ENCODE peak calls at places on chromosomes 12 and 14, in five cellular contexts. T is RKO; V is activated naive CD4-positive, alpha-beta T cell; P is GM13976; E is fibroblast of pulmonary artery. Z is an unnamed sample.
A peak's percentile ranks its signal among the peaks of the same experiment; 100 is the strongest.

GRCh38 chr14:72714094-72714493 is 179.8 kb downstream of the DPF3 start:
- DNase-seq in T (no peak), V (no peak), P (peak; percentile 72), E (no peak), Z (no peak)

GRCh38 chr14:88189040-88189839 is 133.8 kb downstream of the KCNK10 start:
- DNase-seq in T (peak; percentile 73), V (no peak), P (peak; percentile 68), E (peak; percentile 95), Z (peak; percentile 93)

GRCh38 chr12:68240079-68240478 is 13.3 kb downstream of the IL22 start:
- DNase-seq in T (peak; percentile 20), V (no peak), P (no peak), E (peak; percentile 81), Z (no peak)

GRCh38 chr14:84465890-84466289 is 1064.1 kb upstream of the FLRT2 start:
- DNase-seq in T (no peak), V (no peak), P (no peak), E (no peak), Z (no peak)

GRCh38 chr12:96427269-96427729 is 27.1 kb upstream of the CDK17 start:
- DNase-seq in T (peak; percentile 100), V (no peak), P (no peak), E (peak; percentile 100), Z (peak; percentile 74)

GRCh38 chr12:59149995-59150642 is 229.8 kb upstream of the LRIG3 start:
- DNase-seq in T (peak; percentile 90), V (no peak), P (peak; percentile 16), E (peak; percentile 91), Z (peak; percentile 96)

GRCh38 chr14:20477211-20477876 is 8.1 kb downstream of the PNP start:
- DNase-seq in T (no peak), V (no peak), P (no peak), E (peak; percentile 85), Z (no peak)

GRCh38 chr12:105330938-105331804 is 680 bp downstream of the C12orf75 start:
- DNase-seq in T (peak; percentile 47), V (no peak), P (peak; percentile 52), E (no peak), Z (peak; percentile 47)

GRCh38 chr12:57657744-57658143 is 24.7 kb upstream of the B4GALNT1 start:
- DNase-seq in T (no peak), V (no peak), P (no peak), E (peak; percentile 69), Z (no peak)

GRCh38 chr12:3236345-3237153 is 159.4 kb downstream of the TSPAN9 start:
- DNase-seq in T (peak; percentile 51), V (no peak), P (no peak), E (peak; percentile 57), Z (peak; percentile 63)

GRCh38 chr14:32426596-32427408 is 97.7 kb downstream of the AKAP6 start:
- DNase-seq in T (no peak), V (no peak), P (no peak), E (no peak), Z (peak; percentile 85)

GRCh38 chr12:12896261-12896660 is 4.9 kb downstream of the GPRC5A start:
- DNase-seq in T (peak; percentile 79), V (no peak), P (no peak), E (peak; percentile 71), Z (no peak)

GRCh38 chr14:75441731-75442130 is 13.9 kb downstream of the JDP2 start:
- DNase-seq in T (no peak), V (no peak), P (no peak), E (no peak), Z (no peak)

GRCh38 chr12:6092784-6093722 is 31.4 kb downstream of the VWF start:
- DNase-seq in T (peak; percentile 92), V (no peak), P (no peak), E (peak; percentile 89), Z (no peak)

GRCh38 chr12:51887476-51888315 is at the start of gene ANKRD33:
- DNase-seq in T (no peak), V (no peak), P (no peak), E (no peak), Z (peak; percentile 99)

GRCh38 chr14:23605931-23606585 is 27.5 kb upstream of the JPH4 start:
- DNase-seq in T (no peak), V (no peak), P (peak; percentile 73), E (no peak), Z (no peak)

GRCh38 chr14:50023671-50024490 is 92.5 kb downstream of the VCPKMT start:
- DNase-seq in T (no peak), V (no peak), P (no peak), E (peak; percentile 65), Z (no peak)

GRCh38 chr12:95083938-95084337 is 10.5 kb upstream of the NR2C1 start:
- DNase-seq in T (no peak), V (no peak), P (no peak), E (peak; percentile 85), Z (peak; percentile 8)

GRCh38 chr14:76045773-76046172 is 60.2 kb downstream of the IFT43 start:
- DNase-seq in T (no peak), V (no peak), P (no peak), E (no peak), Z (no peak)

GRCh38 chr14:69499436-69499835 is 14.9 kb downstream of the PLEKHD1 start:
- DNase-seq in T (no peak), V (no peak), P (no peak), E (no peak), Z (no peak)

GRCh38 chr14:77406718-77407117 is 16.6 kb downstream of the NOXRED1 start:
- DNase-seq in T (no peak), V (no peak), P (no peak), E (peak; percentile 88), Z (no peak)

GRCh38 chr12:55385911-55386310 is 14.4 kb upstream of the OR6C65 start:
- DNase-seq in T (no peak), V (no peak), P (no peak), E (no peak), Z (no peak)

GRCh38 chr12:53481957-53482586 is 17.2 kb downstream of the MAP3K12 start:
- DNase-seq in T (peak; percentile 64), V (no peak), P (no peak), E (no peak), Z (peak; percentile 46)

GRCh38 chr12:43402431-43402830 is 149.6 kb downstream of the ADAMTS20 start:
- DNase-seq in T (no peak), V (no peak), P (no peak), E (no peak), Z (no peak)

GRCh38 chr12:127558363-127558762 is 708.6 kb upstream of the TMEM132C start:
- DNase-seq in T (no peak), V (no peak), P (no peak), E (no peak), Z (no peak)

GRCh38 chr14:77980475-77981321 is 180.8 kb downstream of the ADCK1 start:
- DNase-seq in T (no peak), V (no peak), P (no peak), E (no peak), Z (peak; percentile 27)

GRCh38 chr12:2183556-2184541 is 131.1 kb downstream of the CACNA1C start:
- DNase-seq in T (no peak), V (no peak), P (no peak), E (peak; percentile 40), Z (no peak)

GRCh38 chr12:6699989-6700645 is 498 bp downstream of the PIANP start:
- DNase-seq in T (no peak), V (no peak), P (no peak), E (no peak), Z (peak; percentile 68)

Z was measured in NCI-H82.